ENCODE peak calls at places on chromosomes 3 and 15, in six cellular contexts. E is body of pancreas; D is ovary; T is endodermal cell; O is CD4-positive, alpha-beta memory T cell; B is H7. Y is an unnamed sample.
A peak's percentile ranks its signal among the peaks of the same experiment; 100 is the strongest.

GRCh38 chr3:12898290-12898979 is 57.1 kb upstream of the RPL32 start:
- DNase-seq in B (no peak), D (no peak), O (no peak), E (no peak), T (no peak), Y (no peak)

GRCh38 chr15:77031376-77032050 is 36.6 kb downstream of the PSTPIP1 start:
- DNase-seq in D (no peak), T (peak; percentile 53), O (no peak), B (peak; percentile 59), E (peak; percentile 11), Y (peak; percentile 22)

GRCh38 chr3:21274000-21274671 is 476.9 kb downstream of the ZNF385D start:
- DNase-seq in T (no peak), B (no peak), D (no peak), E (no peak), O (no peak), Y (no peak)

GRCh38 chr15:98428253-98428989 is 219.9 kb upstream of the IGF1R start:
- DNase-seq in E (peak; percentile 65), O (peak; percentile 33), B (peak; percentile 96), T (peak; percentile 94), D (peak; percentile 68), Y (peak; percentile 67)

GRCh38 chr15:53834214-53834613 is 74.8 kb upstream of the WDR72 start:
- DNase-seq in T (no peak), E (no peak), B (no peak), O (no peak), D (no peak), Y (no peak)

GRCh38 chr15:31325432-31325975 is 1.1 kb upstream of the KLF13 start:
- DNase-seq in D (peak; percentile 90), O (no peak), E (peak; percentile 66), T (peak; percentile 77), B (peak; percentile 81), Y (peak; percentile 73)

GRCh38 chr3:143727391-143727790 is 120.9 kb downstream of the SLC9A9 start:
- DNase-seq in D (no peak), B (no peak), E (no peak), T (no peak), O (no peak), Y (no peak)

GRCh38 chr3:107421170-107421792 is 44.0 kb downstream of the CCDC54 start:
- DNase-seq in D (no peak), E (peak; percentile 22), B (peak; percentile 44), T (no peak), O (peak; percentile 52), Y (no peak)

GRCh38 chr3:4826237-4827100 is 152.8 kb upstream of the BHLHE40 start:
- DNase-seq in B (no peak), T (no peak), D (no peak), E (peak; percentile 78), O (no peak), Y (peak; percentile 87)

DNA sequence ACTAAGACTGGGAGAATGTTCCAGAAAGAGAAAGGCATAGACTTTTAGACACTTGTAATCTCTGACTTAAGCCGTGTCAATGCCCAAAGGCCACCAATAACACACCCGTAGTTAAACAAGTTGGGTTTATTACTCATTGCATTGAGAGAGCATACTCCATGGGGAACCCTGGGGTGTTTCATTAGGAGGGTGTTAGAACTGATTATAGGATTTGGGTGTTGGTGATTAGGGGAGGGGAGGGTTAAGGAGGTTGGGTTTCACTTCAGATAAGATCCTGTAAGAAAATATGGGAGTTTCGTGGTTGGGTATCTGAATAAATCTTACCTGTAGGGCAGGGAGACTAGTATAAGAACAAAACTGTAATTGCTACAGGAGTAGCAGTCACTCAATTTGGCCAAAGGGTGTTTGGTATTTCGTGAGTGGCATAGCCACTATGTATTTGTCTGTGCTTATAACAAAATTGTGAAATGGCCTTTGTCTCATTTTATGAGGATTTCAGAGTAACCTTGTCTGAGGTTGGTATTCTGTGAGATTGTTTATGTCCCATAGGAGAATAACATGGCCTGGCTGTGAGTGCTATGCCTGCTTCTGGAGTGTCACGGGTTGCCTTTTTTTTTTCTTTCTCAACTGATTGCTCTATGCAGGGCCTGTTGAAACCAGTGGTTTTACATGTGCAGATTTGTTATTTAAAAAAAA is 2.9 kb downstream of the HACD3 start:
- DNase-seq in E (no peak), O (no peak), T (peak; percentile 53), D (no peak), B (no peak), Y (no peak)
- H3K4me3 ChIP-seq in E (no peak overlapping the region), O (no peak overlapping the region), T (peak overlapping the region; percentile 88), D (no peak overlapping the region), B (no peak overlapping the region), Y (no peak overlapping the region)

GRCh38 chr3:58011580-58011979 is 3.4 kb downstream of the FLNB start:
- DNase-seq in D (no peak), T (peak; percentile 18), O (no peak), E (no peak), B (no peak), Y (no peak)

GRCh38 chr3:58013973-58014649 is 5.9 kb downstream of the FLNB start:
- DNase-seq in O (no peak), D (peak; percentile 62), B (no peak), T (peak; percentile 81), E (peak; percentile 37), Y (no peak)

GRCh38 chr3:58013099-58013498 is 4.9 kb downstream of the FLNB start:
- DNase-seq in B (no peak), O (no peak), E (no peak), T (no peak), D (no peak), Y (no peak)

GRCh38 chr3:58010562-58010961 is 2.3 kb downstream of the FLNB start:
- DNase-seq in O (no peak), D (no peak), B (no peak), E (no peak), T (peak; percentile 33), Y (no peak)

DNA sequence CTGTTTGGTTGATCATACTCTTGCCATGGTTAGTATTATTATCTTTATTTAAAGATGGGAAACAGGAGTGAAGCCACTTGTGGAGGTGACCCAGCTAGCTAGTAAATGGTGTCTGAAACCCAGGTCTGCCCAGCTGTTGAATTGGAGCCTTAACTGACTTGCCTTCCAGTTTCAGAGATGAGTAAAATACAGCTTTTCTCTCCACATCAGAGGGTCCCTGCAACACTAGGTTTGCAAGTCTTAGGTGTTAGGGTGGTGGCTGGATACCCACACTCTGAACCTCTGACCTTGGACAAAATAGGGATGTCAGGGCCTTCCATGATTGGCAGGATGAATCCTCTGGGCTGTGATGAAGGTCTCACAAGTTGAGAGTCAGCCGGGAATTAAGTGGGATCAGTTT is 4.1 kb downstream of the FLNB start:
- DNase-seq in T (peak; percentile 24), B (no peak), E (no peak), D (no peak), O (no peak), Y (no peak)
- H3K4me3 ChIP-seq in T (peak overlapping the region; percentile 94), B (no peak overlapping the region), E (no peak overlapping the region), D (no peak overlapping the region), O (no peak overlapping the region), Y (no peak overlapping the region)

GRCh38 chr3:48594431-48595049 is 589 bp downstream of the COL7A1 start:
- DNase-seq in E (no peak), D (no peak), T (peak; percentile 65), B (peak; percentile 80), O (no peak), Y (no peak)
- H3K4me3 ChIP-seq in E (no peak overlapping the region), D (peak overlapping the region; percentile 37), T (no peak overlapping the region), B (peak overlapping the region; percentile 50), O (no peak overlapping the region), Y (no peak overlapping the region)

GRCh38 chr3:84959470-84960380 is 936 bp downstream of the CADM2 start:
- DNase-seq in E (no peak), O (no peak), B (peak; percentile 62), D (no peak), T (peak; percentile 86), Y (no peak)

GRCh38 chr3:84961492-84962255 is 2.9 kb downstream of the CADM2 start:
- DNase-seq in B (no peak), D (no peak), O (no peak), E (no peak), T (peak; percentile 69), Y (no peak)

GRCh38 chr3:84960581-84960980 is 1.8 kb downstream of the CADM2 start:
- DNase-seq in D (no peak), B (no peak), O (no peak), T (peak; percentile 51), E (no peak), Y (no peak)

GRCh38 chr3:84962460-84962859 is 3.7 kb downstream of the CADM2 start:
- DNase-seq in T (no peak), O (no peak), B (no peak), E (no peak), D (no peak), Y (no peak)

DNA sequence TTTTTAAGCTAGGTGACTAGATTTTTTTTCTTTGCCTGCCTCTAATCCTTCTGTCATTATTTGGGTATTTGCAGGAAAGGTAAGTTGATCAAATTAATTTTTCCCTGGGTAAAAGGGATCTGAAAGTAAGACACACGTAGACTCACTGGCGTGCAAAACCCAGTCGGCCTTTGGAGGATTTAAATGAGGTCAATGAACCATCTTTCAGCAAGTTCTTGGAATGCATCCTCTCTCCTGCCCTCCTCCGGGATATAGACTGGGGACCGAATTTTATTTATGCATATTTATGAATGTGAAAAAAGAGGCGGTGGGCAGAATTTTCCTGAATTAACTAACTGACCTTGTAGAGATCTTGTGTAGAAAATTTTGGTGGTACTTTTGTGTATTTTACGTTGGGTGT is 2.2 kb downstream of the CADM2 start:
- DNase-seq in O (no peak), B (no peak), D (no peak), T (no peak), E (no peak), Y (no peak)
- H3K4me3 ChIP-seq in O (no peak overlapping the region), B (peak overlapping the region; percentile 79), D (no peak overlapping the region), T (peak overlapping the region; percentile 91), E (no peak overlapping the region), Y (no peak overlapping the region)

GRCh38 chr3:16840111-16840444 is 44.7 kb upstream of the PLCL2 start:
- DNase-seq in E (no peak), O (no peak), D (no peak), T (no peak), B (no peak), Y (no peak)
- H3K4me3 ChIP-seq in E (no peak overlapping the region), O (no peak overlapping the region), D (no peak overlapping the region), T (no peak overlapping the region), B (no peak overlapping the region), Y (no peak overlapping the region)